ENCODE peak calls at places on chromosome 12, in five cellular contexts. W, M, Y, D and R are unnamed samples. For H3K4me1 and H3K27me3, the result is how much of the 10 kb centered on the place peaks cover.

GRCh38 chr12:29591140-29592020 is 93.9 kb upstream of the OVCH1 start:
- DNase-seq in D (no peak), M (no peak), Y (no peak), W (no peak), R (no peak)

GRCh38 chr12:62332598-62332997 is 72.4 kb downstream of the USP15 start:
- DNase-seq in Y (no peak), M (no peak), D (no peak), W (no peak), R (no peak)

GRCh38 chr12:12715459-12716150 is 1.6 kb upstream of the CDKN1B start:
- DNase-seq in M (no peak), D (peak), Y (no peak), W (no peak), R (no peak)

GRCh38 chr12:31728289-31728916 is 418 bp downstream of the AMN1 start:
- DNase-seq in M (peak), D (no peak), W (no peak), Y (no peak), R (no peak)

GRCh38 chr12:12032260-12032761 is 38.4 kb upstream of the BCL2L14 start:
- DNase-seq in Y (no peak), W (no peak), M (no peak), D (no peak), R (no peak)

GRCh38 chr12:92129609-92130008 is 16.0 kb downstream of the BTG1 start:
- DNase-seq in D (no peak), M (no peak), W (no peak), Y (no peak), R (no peak)

GRCh38 chr12:13044859-13045384 is 741 bp downstream of the FAM234B start:
- DNase-seq in W (no peak), D (no peak), M (no peak), Y (no peak), R (no peak)

GRCh38 chr12:97306121-97306520 is 156.5 kb upstream of the RMST start:
- DNase-seq in W (no peak), M (no peak), D (no peak), Y (no peak), R (no peak)

GRCh38 chr12:82740129-82741000 is 53.7 kb downstream of the TMTC2 start:
- DNase-seq in W (no peak), M (no peak), Y (no peak), D (no peak), R (no peak)

GRCh38 chr12:3342051-3342450 is 149.0 kb upstream of the PRMT8 start:
- DNase-seq in M (no peak), D (no peak), W (peak), Y (peak), R (peak)

GRCh38 chr12:100904270-100904669 is 109.7 kb downstream of the ANO4 start:
- DNase-seq in D (no peak), Y (no peak), W (no peak), M (no peak), R (no peak)

DNA sequence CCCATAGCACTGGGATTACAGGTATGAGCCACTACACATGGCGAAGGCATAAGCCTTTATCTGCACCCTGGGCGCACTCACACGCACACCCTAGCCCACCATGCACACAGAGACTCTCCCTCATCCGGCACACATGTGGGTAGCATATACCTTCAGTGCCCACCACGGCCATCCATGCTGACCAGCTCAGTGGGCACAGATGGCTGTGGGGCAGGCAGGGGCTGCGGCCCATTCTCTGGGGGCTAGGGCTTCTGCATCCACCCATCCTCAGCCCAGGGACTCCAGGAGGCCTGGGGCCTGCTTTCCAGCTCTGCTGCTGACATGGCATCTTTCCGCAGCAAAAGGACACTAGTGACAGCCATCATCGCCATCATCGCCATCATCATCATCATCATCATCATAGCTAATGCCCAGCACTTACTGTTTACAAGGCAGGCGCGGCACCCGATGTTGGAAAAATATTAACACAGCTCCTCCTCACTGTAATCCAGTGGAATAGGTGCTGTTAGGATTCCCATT is 111.2 kb downstream of the NCOR2 start:
- DNase-seq in M (no peak), W (no peak), Y (no peak), D (no peak), R (no peak)
- H3K4me1 ChIP-seq in M (under half), W (half or more), Y (under half), D (half or more), R (half or more)

GRCh38 chr12:114697741-114698565 is 14.0 kb upstream of the TBX3 start:
- DNase-seq in Y (no peak), D (no peak), M (no peak), W (no peak), R (no peak)
- H3K27me3 ChIP-seq in Y (half or more), D (under half), M (under half), W (half or more), R (half or more)

DNA sequence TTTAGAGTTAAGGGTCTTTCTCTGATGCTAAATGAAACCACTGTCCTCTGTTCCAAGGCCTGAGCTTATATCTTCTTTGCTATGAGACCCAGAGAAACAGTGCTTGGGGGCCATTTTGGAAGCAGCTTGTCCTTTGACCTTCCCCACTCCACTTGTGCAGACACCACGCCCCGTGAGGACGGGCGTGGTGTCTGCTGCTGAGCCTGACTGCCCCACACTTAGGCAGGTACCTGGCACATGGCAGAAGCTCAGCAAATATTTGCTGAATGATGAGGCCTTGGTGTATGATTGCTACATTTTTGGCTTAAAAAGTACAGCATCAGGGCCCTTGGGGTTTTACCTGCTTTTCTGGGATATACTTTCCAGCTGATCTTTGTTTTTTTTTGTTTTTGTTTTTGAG is 69.9 kb downstream of the RASSF3 start:
- DNase-seq in D (no peak), M (no peak), W (no peak), Y (no peak), R (no peak)
- H3K4me3 ChIP-seq in D (no peak), M (no peak), W (peak), Y (no peak), R (no peak)

GRCh38 chr12:68627673-68628319 is 17.1 kb downstream of the RAP1B start:
- DNase-seq in M (no peak), Y (no peak), D (no peak), W (no peak), R (no peak)
- H3K4me1 ChIP-seq in M (under half), Y (under half), D (half or more), W (half or more), R (half or more)

GRCh38 chr12:49346659-49347306 is at the start of gene DNAJC22:
- DNase-seq in W (no peak), D (peak), Y (no peak), M (no peak), R (no peak)
- H3K27me3 ChIP-seq in W (half or more), D (half or more), Y (half or more), M (under half), R (half or more)

GRCh38 chr12:80709811-80710726 is 2.6 kb downstream of the MYF6 start:
- DNase-seq in W (no peak), M (no peak), Y (no peak), D (no peak), R (no peak)

GRCh38 chr12:80710727-80711066 is 3.3 kb downstream of the MYF6 start:
- DNase-seq in Y (no peak), D (no peak), W (no peak), M (no peak), R (no peak)

GRCh38 chr12:80707126-80707829 is at the start of gene MYF6:
- DNase-seq in M (no peak), Y (no peak), D (no peak), W (no peak), R (no peak)

GRCh38 chr12:80708535-80709328 is 1.3 kb downstream of the MYF6 start:
- DNase-seq in D (no peak), M (no peak), Y (no peak), W (no peak), R (no peak)

GRCh38 chr12:80707830-80708534 is 548 bp downstream of the MYF6 start:
- DNase-seq in W (no peak), D (no peak), Y (no peak), M (no peak), R (no peak)
- H3K4me3 ChIP-seq in W (peak), D (no peak), Y (peak), M (no peak), R (no peak)

GRCh38 chr12:6951551-6952120 is 480 bp downstream of the PTPN6 start:
- DNase-seq in M (no peak), Y (no peak), D (peak), W (no peak), R (no peak)
- H3K4me1 ChIP-seq in M (under half), Y (under half), D (half or more), W (under half), R (half or more)

GRCh38 chr12:53958128-53958527 is 3.4 kb downstream of the HOXC12 start:
- DNase-seq in D (no peak), M (no peak), W (no peak), Y (no peak), R (peak)

GRCh38 chr12:53963005-53963404 is 8.3 kb downstream of the HOXC12 start:
- DNase-seq in Y (no peak), M (no peak), D (no peak), W (no peak), R (no peak)

GRCh38 chr12:53961025-53961761 is 6.5 kb downstream of the HOXC12 start:
- DNase-seq in D (no peak), W (no peak), M (no peak), Y (no peak), R (peak)

GRCh38 chr12:53959314-53959713 is 4.6 kb downstream of the HOXC12 start:
- DNase-seq in D (no peak), Y (no peak), M (no peak), W (no peak), R (no peak)

GRCh38 chr12:53960187-53961024 is 5.7 kb downstream of the HOXC12 start:
- DNase-seq in M (no peak), W (no peak), Y (no peak), D (no peak), R (no peak)
- H3K27me3 ChIP-seq in M (under half), W (half or more), Y (half or more), D (half or more), R (half or more)